ENCODE peak calls at places on chromosome X, in seven cellular contexts. One of them, this sample, is unnamed.

GRCh38 chrX:131802836-131803626 is 220.1 kb upstream of the STK26 start:
- DNase-seq in H4: peak
- DNase-seq in Right ventricle myocardium superior: no peak
- DNase-seq in ovary: peak
- DNase-seq in choroid plexus epithelial cell: no peak
- DNase-seq in GM10248: peak
- DNase-seq in M059J: peak
- DNase-seq in this sample: no peak

GRCh38 chrX:82961129-82961528 is 547.0 kb upstream of the POU3F4 start:
- DNase-seq in H4: no peak
- DNase-seq in Right ventricle myocardium superior: no peak
- DNase-seq in ovary: no peak
- DNase-seq in choroid plexus epithelial cell: no peak
- DNase-seq in GM10248: no peak
- DNase-seq in M059J: peak
- DNase-seq in this sample: no peak

GRCh38 chrX:110964761-110965160 is 131.2 kb upstream of the PAK3 start:
- DNase-seq in H4: no peak
- DNase-seq in Right ventricle myocardium superior: no peak
- DNase-seq in ovary: no peak
- DNase-seq in choroid plexus epithelial cell: no peak
- DNase-seq in GM10248: no peak
- DNase-seq in M059J: no peak
- DNase-seq in this sample: no peak

GRCh38 chrX:133981908-133982307 is 3.5 kb downstream of the GPC3 start:
- DNase-seq in H4: no peak
- DNase-seq in Right ventricle myocardium superior: no peak
- DNase-seq in ovary: no peak
- DNase-seq in choroid plexus epithelial cell: no peak
- DNase-seq in GM10248: no peak
- DNase-seq in M059J: no peak
- DNase-seq in this sample: no peak

GRCh38 chrX:9700555-9700954 is 65.1 kb downstream of the GPR143 start:
- DNase-seq in H4: no peak
- DNase-seq in Right ventricle myocardium superior: no peak
- DNase-seq in ovary: no peak
- DNase-seq in choroid plexus epithelial cell: no peak
- DNase-seq in GM10248: no peak
- DNase-seq in M059J: no peak
- DNase-seq in this sample: no peak

GRCh38 chrX:153102436-153102835 is 30.2 kb downstream of the PNMA6A start:
- DNase-seq in H4: no peak
- DNase-seq in Right ventricle myocardium superior: no peak
- DNase-seq in ovary: no peak
- DNase-seq in choroid plexus epithelial cell: no peak
- DNase-seq in GM10248: no peak
- DNase-seq in M059J: no peak
- DNase-seq in this sample: no peak

GRCh38 chrX:153226344-153227190 is 47.5 kb downstream of the MAGEA1 start:
- DNase-seq in H4: peak
- DNase-seq in Right ventricle myocardium superior: no peak
- DNase-seq in ovary: peak
- DNase-seq in choroid plexus epithelial cell: peak
- DNase-seq in GM10248: no peak
- DNase-seq in M059J: peak
- DNase-seq in this sample: peak

GRCh38 chrX:57817302-57817701 is 93.0 kb downstream of the ZXDA start:
- DNase-seq in H4: no peak
- DNase-seq in Right ventricle myocardium superior: no peak
- DNase-seq in ovary: no peak
- DNase-seq in choroid plexus epithelial cell: peak
- DNase-seq in GM10248: no peak
- DNase-seq in M059J: peak
- DNase-seq in this sample: no peak

GRCh38 chrX:47595701-47596655 is 13.7 kb downstream of the TIMP1 start:
- DNase-seq in H4: no peak
- DNase-seq in Right ventricle myocardium superior: no peak
- DNase-seq in ovary: no peak
- DNase-seq in choroid plexus epithelial cell: peak
- DNase-seq in GM10248: no peak
- DNase-seq in M059J: no peak
- DNase-seq in this sample: peak

GRCh38 chrX:153667281-153667831 is 6.3 kb downstream of the PNCK start:
- DNase-seq in H4: no peak
- DNase-seq in Right ventricle myocardium superior: no peak
- DNase-seq in ovary: no peak
- DNase-seq in choroid plexus epithelial cell: no peak
- DNase-seq in GM10248: no peak
- DNase-seq in M059J: no peak
- DNase-seq in this sample: no peak

GRCh38 chrX:46796574-46797191 is 37.8 kb upstream of the SLC9A7 start:
- DNase-seq in H4: peak
- DNase-seq in Right ventricle myocardium superior: peak
- DNase-seq in ovary: peak
- DNase-seq in choroid plexus epithelial cell: peak
- DNase-seq in GM10248: peak
- DNase-seq in M059J: peak
- DNase-seq in this sample: peak

GRCh38 chrX:68199062-68199848 is 234.0 kb downstream of the OPHN1 start:
- DNase-seq in H4: no peak
- DNase-seq in Right ventricle myocardium superior: no peak
- DNase-seq in ovary: no peak
- DNase-seq in choroid plexus epithelial cell: no peak
- DNase-seq in GM10248: no peak
- DNase-seq in M059J: no peak
- DNase-seq in this sample: no peak

GRCh38 chrX:124421898-124422622 is 75.7 kb downstream of the SH2D1A start:
- DNase-seq in H4: no peak
- DNase-seq in Right ventricle myocardium superior: no peak
- DNase-seq in ovary: no peak
- DNase-seq in choroid plexus epithelial cell: no peak
- DNase-seq in GM10248: no peak
- DNase-seq in M059J: peak
- DNase-seq in this sample: no peak

GRCh38 chrX:65532016-65532415 is 2.6 kb downstream of the LAS1L start:
- DNase-seq in H4: no peak
- DNase-seq in Right ventricle myocardium superior: no peak
- DNase-seq in ovary: no peak
- DNase-seq in choroid plexus epithelial cell: no peak
- DNase-seq in GM10248: no peak
- DNase-seq in M059J: peak
- DNase-seq in this sample: no peak

GRCh38 chrX:16114640-16115039 is 8.7 kb upstream of the GRPR start:
- DNase-seq in H4: peak
- DNase-seq in Right ventricle myocardium superior: no peak
- DNase-seq in ovary: no peak
- DNase-seq in choroid plexus epithelial cell: peak
- DNase-seq in GM10248: no peak
- DNase-seq in M059J: peak
- DNase-seq in this sample: peak

GRCh38 chrX:109822861-109823260 is 89.8 kb upstream of the ACSL4 start:
- DNase-seq in H4: no peak
- DNase-seq in Right ventricle myocardium superior: no peak
- DNase-seq in ovary: no peak
- DNase-seq in choroid plexus epithelial cell: no peak
- DNase-seq in GM10248: no peak
- DNase-seq in M059J: peak
- DNase-seq in this sample: peak

GRCh38 chrX:11190745-11191510 is 79.8 kb downstream of the HCCS start:
- DNase-seq in H4: no peak
- DNase-seq in Right ventricle myocardium superior: no peak
- DNase-seq in ovary: no peak
- DNase-seq in choroid plexus epithelial cell: no peak
- DNase-seq in GM10248: no peak
- DNase-seq in M059J: peak
- DNase-seq in this sample: no peak

GRCh38 chrX:22220941-22221340 is 51.8 kb upstream of the CBLL2 start:
- DNase-seq in H4: no peak
- DNase-seq in Right ventricle myocardium superior: no peak
- DNase-seq in ovary: no peak
- DNase-seq in choroid plexus epithelial cell: peak
- DNase-seq in GM10248: no peak
- DNase-seq in M059J: peak
- DNase-seq in this sample: peak

GRCh38 chrX:136214551-136214950 is 36.6 kb downstream of the MAP7D3 start:
- DNase-seq in H4: peak
- DNase-seq in Right ventricle myocardium superior: no peak
- DNase-seq in ovary: no peak
- DNase-seq in choroid plexus epithelial cell: peak
- DNase-seq in GM10248: no peak
- DNase-seq in M059J: peak
- DNase-seq in this sample: peak

GRCh38 chrX:133350751-133351150 is 64.5 kb downstream of the GPC4 start:
- DNase-seq in H4: peak
- DNase-seq in Right ventricle myocardium superior: peak
- DNase-seq in ovary: peak
- DNase-seq in choroid plexus epithelial cell: peak
- DNase-seq in GM10248: no peak
- DNase-seq in M059J: peak
- DNase-seq in this sample: no peak

GRCh38 chrX:9729161-9729885 is 36.3 kb downstream of the GPR143 start:
- DNase-seq in H4: no peak
- DNase-seq in Right ventricle myocardium superior: no peak
- DNase-seq in ovary: no peak
- DNase-seq in choroid plexus epithelial cell: peak
- DNase-seq in GM10248: no peak
- DNase-seq in M059J: no peak
- DNase-seq in this sample: no peak

GRCh38 chrX:36856849-36857248 is 151.3 kb upstream of the FAM47C start:
- DNase-seq in H4: no peak
- DNase-seq in Right ventricle myocardium superior: no peak
- DNase-seq in ovary: no peak
- DNase-seq in choroid plexus epithelial cell: peak
- DNase-seq in GM10248: no peak
- DNase-seq in M059J: no peak
- DNase-seq in this sample: peak